ENCODE peak calls at places on chromosomes 4 and X, in four cellular contexts. O, G, K and S are unnamed samples.
A peak's percentile ranks its signal among the peaks of the same experiment; 100 is the strongest.

GRCh38 chrX:64642482-64642881 is 247.2 kb upstream of the MTMR8 start:
- DNase-seq in G (peak; percentile 2), K (no peak), O (no peak), S (no peak)

GRCh38 chr4:96103086-96103485 is 263.2 kb downstream of the PDHA2 start:
- DNase-seq in O (no peak), K (no peak), G (no peak), S (no peak)

GRCh38 chr4:3340703-3341088 is 47.9 kb downstream of the RGS12 start:
- DNase-seq in K (no peak), G (no peak), O (no peak), S (no peak)

GRCh38 chr4:33722800-33723511 is 2521.4 kb downstream of the ARAP2 start:
- DNase-seq in K (no peak), O (no peak), G (no peak), S (no peak)

GRCh38 chrX:135572436-135572835 is 52.0 kb downstream of the INTS6L start:
- DNase-seq in G (no peak), K (no peak), O (no peak), S (no peak)

GRCh38 chrX:136262241-136262640 is 11.0 kb upstream of the MAP7D3 start:
- DNase-seq in G (no peak), K (no peak), O (no peak), S (no peak)

GRCh38 chr4:147924604-147925412 is 192.9 kb downstream of the ARHGAP10 start:
- DNase-seq in G (peak; percentile 12), O (no peak), K (no peak), S (no peak)

GRCh38 chrX:136585960-136586359 is 53.9 kb downstream of the VGLL1 start:
- DNase-seq in O (no peak), G (no peak), K (no peak), S (no peak)

GRCh38 chr4:3645711-3646221 is 113.5 kb upstream of the LRPAP1 start:
- DNase-seq in G (no peak), K (no peak), O (no peak), S (no peak)

GRCh38 chrX:138745215-138745614 is 33.7 kb upstream of the FGF13 start:
- DNase-seq in K (peak; percentile 8), O (peak; percentile 57), G (peak; percentile 32), S (no peak)

GRCh38 chrX:19991350-19991718 is 473 bp upstream of the BCLAF3 start:
- DNase-seq in G (no peak), K (no peak), O (no peak), S (no peak)

GRCh38 chr4:24513718-24514117 is 70.6 kb downstream of the DHX15 start:
- DNase-seq in K (no peak), G (no peak), O (no peak), S (no peak)

GRCh38 chrX:52821079-52821760 is 10.1 kb downstream of the XAGE5 start:
- DNase-seq in K (no peak), O (no peak), G (no peak), S (no peak)

GRCh38 chr4:112284662-112285411 is 867 bp downstream of the TIFA start:
- DNase-seq in O (peak; percentile 26), K (no peak), G (no peak), S (no peak)

GRCh38 chrX:48942895-48943294 is 14.5 kb downstream of the OTUD5 start:
- DNase-seq in K (no peak), O (no peak), G (no peak), S (no peak)

GRCh38 chrX:22220941-22221340 is 51.8 kb upstream of the CBLL2 start:
- DNase-seq in K (no peak), O (no peak), G (no peak), S (no peak)

GRCh38 chrX:150454083-150454482 is 91.0 kb downstream of the MAMLD1 start:
- DNase-seq in G (no peak), O (no peak), K (no peak), S (no peak)

GRCh38 chr4:149884046-149884445 is 68.4 kb upstream of the IQCM start:
- DNase-seq in G (no peak), K (no peak), O (no peak), S (no peak)

GRCh38 chr4:180860136-180860720 is 1383.0 kb upstream of the TENM3 start:
- DNase-seq in G (no peak), K (no peak), O (no peak), S (no peak)

GRCh38 chr4:3703343-3703676 is 62.9 kb upstream of the ADRA2C start:
- DNase-seq in G (no peak), K (no peak), O (no peak), S (no peak)

GRCh38 chrX:69759921-69760625 is 144.2 kb downstream of the EDA start:
- DNase-seq in K (no peak), O (no peak), G (no peak), S (no peak)

GRCh38 chr4:83112678-83113428 is 1.7 kb downstream of the PLAC8 start:
- DNase-seq in G (peak; percentile 56), O (no peak), K (peak; percentile 50), S (no peak)

GRCh38 chrX:54821310-54821709 is 13.8 kb downstream of the MAGED2 start:
- DNase-seq in K (no peak), O (no peak), G (no peak), S (no peak)
- TF ChIP-seq SPI1 in K (no peak), O (no peak), G (no peak), S (no peak)

GRCh38 chr4:18981234-18981615 is 959.7 kb upstream of the LCORL start:
- DNase-seq in O (no peak), G (no peak), K (no peak), S (no peak)
- TF ChIP-seq SPI1 in O (no peak), G (no peak), K (no peak), S (no peak)

DNA sequence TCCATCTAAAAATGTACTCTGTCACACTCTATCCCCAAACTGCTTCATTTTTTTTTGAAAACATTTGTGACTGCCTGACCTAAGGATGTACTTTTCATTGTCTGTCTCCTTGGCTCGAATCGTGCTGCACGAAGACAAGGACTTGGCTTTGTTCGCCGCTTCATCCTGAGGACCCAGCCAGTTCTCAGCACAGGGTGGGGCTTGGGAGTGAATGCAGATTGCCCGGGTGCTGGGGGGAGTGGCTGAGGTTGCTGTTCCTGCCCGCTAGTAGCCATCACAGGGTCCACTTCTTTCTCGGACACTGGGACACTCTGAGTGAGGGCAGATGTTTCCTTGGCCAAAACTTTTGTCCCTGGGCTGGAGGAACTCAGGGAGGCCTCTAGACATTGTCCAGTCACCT is 70.1 kb upstream of the CLCN4 start:
- DNase-seq in O (no peak), G (no peak), K (no peak), S (no peak)
- TF ChIP-seq SPI1 in O (no peak), G (no peak), K (no peak), S (no peak)

DNA sequence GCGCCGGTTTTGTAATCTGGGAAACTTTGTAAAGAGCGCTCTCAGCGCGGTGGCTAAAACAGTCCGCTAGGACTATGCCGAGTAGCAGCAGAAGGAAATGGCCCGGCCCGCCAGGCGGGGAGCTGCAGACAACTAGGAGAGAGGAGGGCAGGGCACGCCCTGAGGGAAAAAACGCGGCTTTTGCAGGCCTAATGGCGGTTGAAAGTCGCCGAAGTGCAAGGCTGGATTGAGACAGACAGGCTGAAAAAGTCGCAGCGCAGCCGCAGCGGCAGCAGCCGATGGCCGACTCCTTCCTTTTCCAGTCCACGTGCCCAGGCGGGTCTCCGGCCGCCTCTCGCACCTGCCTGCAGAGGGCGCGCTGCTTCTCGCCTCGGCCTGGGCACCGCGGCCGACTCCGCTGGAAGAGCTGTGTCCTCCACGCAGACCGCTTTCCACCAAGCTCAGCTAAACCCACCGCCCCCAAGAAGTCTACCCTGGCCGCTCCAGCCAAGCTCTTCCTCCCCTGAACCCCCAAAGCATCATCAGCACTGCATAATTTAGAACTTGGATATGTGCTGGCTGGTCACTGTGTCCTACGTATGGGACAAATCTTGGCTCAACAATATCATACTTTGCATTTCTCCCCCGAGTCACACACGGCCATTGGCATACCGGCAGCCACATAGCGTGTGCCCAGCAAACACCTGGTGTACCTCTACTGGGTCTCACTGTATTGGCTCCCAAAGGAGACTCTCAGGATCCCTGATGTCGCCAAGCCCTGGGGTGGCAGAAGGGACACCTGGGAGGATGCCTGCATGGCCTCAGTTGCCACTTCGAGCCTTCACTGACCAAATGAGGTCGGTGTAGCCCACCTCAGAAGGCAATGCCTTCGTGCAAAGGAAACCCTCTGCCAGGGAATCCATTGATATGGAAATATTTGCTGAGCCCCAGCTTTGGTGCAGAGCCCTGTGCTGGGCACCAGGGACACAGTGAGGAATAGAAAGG is 14.5 kb downstream of the SLC25A5 start:
- DNase-seq in O (peak; percentile 71), G (peak; percentile 71), K (no peak), S (peak; percentile 47)
- TF ChIP-seq SPI1 in O (no peak), G (no peak), K (no peak), S (no peak)

DNA sequence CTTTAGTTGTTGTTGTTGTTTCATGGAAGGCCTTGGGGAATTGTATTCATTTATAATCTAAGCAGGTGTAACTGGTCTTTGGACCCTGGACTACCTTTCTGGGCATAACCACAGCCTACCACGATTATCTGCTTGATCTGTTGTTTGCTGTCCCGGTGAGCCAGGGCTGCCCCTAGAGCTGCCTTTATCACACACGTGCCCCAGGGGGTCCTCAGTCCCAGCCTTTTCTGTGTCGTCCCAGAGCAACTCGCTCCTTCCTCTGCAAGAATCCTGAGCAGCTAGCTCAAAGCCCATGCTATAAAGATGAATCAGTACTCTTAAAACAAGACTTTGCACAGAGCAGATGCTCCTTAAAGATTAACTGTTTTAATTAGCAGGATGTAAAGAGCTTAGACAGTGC is 273.2 kb downstream of the EVC2 start:
- DNase-seq in K (no peak), O (no peak), G (no peak), S (no peak)
- TF ChIP-seq SPI1 in K (no peak), O (no peak), G (no peak), S (no peak)

DNA sequence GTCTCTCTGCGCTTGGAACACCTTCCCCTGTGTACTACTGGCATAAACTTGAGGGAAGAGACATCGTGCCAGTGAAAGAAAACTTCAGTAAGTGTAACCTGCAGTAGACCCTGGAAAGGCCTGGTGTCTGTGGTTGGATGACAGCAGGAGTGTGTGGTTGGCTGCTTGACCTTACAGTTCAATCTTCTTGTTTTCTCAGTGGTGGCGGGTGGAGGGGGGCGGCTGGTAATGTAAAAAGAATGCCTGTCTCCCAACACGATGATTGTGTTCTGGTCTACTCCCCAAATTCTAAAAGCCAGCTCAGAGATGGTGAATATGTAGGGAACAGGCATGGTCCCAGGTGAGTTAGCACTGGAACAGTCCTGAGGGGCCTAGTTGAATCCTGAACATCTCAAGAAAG is 18.6 kb downstream of the PSMD10 start:
- DNase-seq in G (no peak), K (no peak), O (no peak), S (no peak)
- TF ChIP-seq SPI1 in G (no peak), K (no peak), O (no peak), S (no peak)

GRCh38 chr4:8538703-8539567 is 41.3 kb upstream of the GPR78 start:
- DNase-seq in O (no peak), G (no peak), K (no peak), S (no peak)
- TF ChIP-seq SPI1 in O (no peak), G (no peak), K (no peak), S (no peak)

DNA sequence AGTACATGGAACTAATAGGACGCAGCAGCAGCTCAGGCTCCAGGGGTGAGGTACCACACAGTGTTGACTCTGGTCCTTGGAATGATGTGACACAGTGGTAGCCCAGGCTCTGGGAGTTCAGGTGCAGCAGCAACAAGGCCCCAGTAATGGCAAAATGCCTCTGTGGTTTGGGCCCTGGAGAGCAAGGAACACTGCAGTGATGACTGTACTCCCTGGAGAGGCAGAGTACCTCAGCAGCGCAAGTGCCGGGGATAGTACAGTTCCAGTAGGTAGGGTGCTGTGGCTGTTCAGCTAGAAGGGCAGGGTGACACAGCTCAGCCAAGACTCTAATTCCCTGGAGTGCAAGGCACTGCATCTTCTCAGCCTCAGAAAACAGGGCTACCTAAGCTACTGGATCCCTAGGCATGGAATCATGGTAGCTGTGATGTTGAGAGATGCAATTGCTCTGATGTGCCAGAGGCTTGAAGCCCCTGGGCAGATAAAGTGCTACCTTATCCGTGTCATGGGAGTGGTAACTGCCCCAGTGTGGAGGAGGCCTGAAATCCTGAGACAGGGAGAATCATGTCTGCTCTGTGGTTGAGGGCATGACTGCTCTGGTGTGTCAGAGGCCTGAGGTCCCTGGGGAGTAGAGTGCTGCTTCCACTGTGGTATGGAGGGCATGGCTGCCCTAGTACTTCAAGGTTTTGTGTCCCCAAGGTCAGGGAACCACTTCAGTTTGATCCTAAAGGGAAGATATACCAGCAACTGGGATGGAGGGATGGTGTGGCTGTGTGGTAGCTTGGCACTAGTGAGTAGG is 55.2 kb downstream of the AREG start:
- DNase-seq in O (no peak), K (no peak), G (no peak), S (no peak)
- TF ChIP-seq SPI1 in O (no peak), K (no peak), G (no peak), S (no peak)